ENCODE peak calls at places on chromosomes 5 and 9, in eight cellular contexts. One of them, this sample, is unnamed.

GRCh38 chr9:27181381-27181780 is 72.4 kb downstream of the TEK start:
- DNase-seq in astrocyte: peak
- DNase-seq in H1: no peak
- DNase-seq in stomach: no peak
- DNase-seq in GM10248: no peak
- DNase-seq in CD8-positive, alpha-beta T cell: no peak
- DNase-seq in A549: no peak
- DNase-seq in progenitor cell of endocrine pancreas: no peak
- DNase-seq in this sample: no peak

GRCh38 chr5:177113566-177114424 is 19.8 kb upstream of the NSD1 start:
- DNase-seq in progenitor cell of endocrine pancreas: peak
- DNase-seq in GM10248: peak
- DNase-seq in astrocyte: peak
- DNase-seq in H1: peak
- DNase-seq in stomach: peak
- DNase-seq in A549: peak
- DNase-seq in CD8-positive, alpha-beta T cell: peak
- DNase-seq in this sample: peak

GRCh38 chr9:124475158-124475867 is 25.1 kb downstream of the ADGRD2 start:
- DNase-seq in GM10248: no peak
- DNase-seq in A549: no peak
- DNase-seq in progenitor cell of endocrine pancreas: no peak
- DNase-seq in CD8-positive, alpha-beta T cell: no peak
- DNase-seq in H1: no peak
- DNase-seq in astrocyte: no peak
- DNase-seq in stomach: no peak
- DNase-seq in this sample: no peak

GRCh38 chr9:16868706-16869105 is 1.8 kb downstream of the BNC2 start:
- DNase-seq in CD8-positive, alpha-beta T cell: no peak
- DNase-seq in progenitor cell of endocrine pancreas: no peak
- DNase-seq in GM10248: no peak
- DNase-seq in stomach: no peak
- DNase-seq in A549: no peak
- DNase-seq in astrocyte: no peak
- DNase-seq in H1: no peak
- DNase-seq in this sample: no peak

GRCh38 chr9:88922091-88922490 is 69.2 kb upstream of the S1PR3 start:
- DNase-seq in progenitor cell of endocrine pancreas: no peak
- DNase-seq in CD8-positive, alpha-beta T cell: peak
- DNase-seq in astrocyte: no peak
- DNase-seq in H1: no peak
- DNase-seq in A549: no peak
- DNase-seq in stomach: no peak
- DNase-seq in GM10248: no peak
- DNase-seq in this sample: no peak

GRCh38 chr5:155728857-155729683 is 597.9 kb upstream of the SGCD start:
- DNase-seq in H1: peak
- DNase-seq in astrocyte: peak
- DNase-seq in stomach: no peak
- DNase-seq in GM10248: no peak
- DNase-seq in A549: no peak
- DNase-seq in CD8-positive, alpha-beta T cell: no peak
- DNase-seq in progenitor cell of endocrine pancreas: peak
- DNase-seq in this sample: no peak

GRCh38 chr5:82073179-82073578 is 101.4 kb downstream of the ATG10 start:
- DNase-seq in A549: no peak
- DNase-seq in astrocyte: peak
- DNase-seq in CD8-positive, alpha-beta T cell: no peak
- DNase-seq in H1: no peak
- DNase-seq in GM10248: no peak
- DNase-seq in stomach: no peak
- DNase-seq in progenitor cell of endocrine pancreas: no peak
- DNase-seq in this sample: no peak

GRCh38 chr5:139847091-139847490 is 51.5 kb downstream of the PSD2 start:
- DNase-seq in stomach: no peak
- DNase-seq in astrocyte: no peak
- DNase-seq in A549: no peak
- DNase-seq in H1: no peak
- DNase-seq in progenitor cell of endocrine pancreas: no peak
- DNase-seq in GM10248: no peak
- DNase-seq in CD8-positive, alpha-beta T cell: no peak
- DNase-seq in this sample: no peak

GRCh38 chr5:74017112-74017511 is 391.1 kb downstream of the ARHGEF28 start:
- DNase-seq in A549: no peak
- DNase-seq in CD8-positive, alpha-beta T cell: no peak
- DNase-seq in stomach: no peak
- DNase-seq in GM10248: no peak
- DNase-seq in astrocyte: peak
- DNase-seq in progenitor cell of endocrine pancreas: no peak
- DNase-seq in H1: no peak
- DNase-seq in this sample: no peak

GRCh38 chr5:41954286-41954685 is 29.2 kb downstream of the FBXO4 start:
- DNase-seq in stomach: no peak
- DNase-seq in H1: no peak
- DNase-seq in CD8-positive, alpha-beta T cell: no peak
- DNase-seq in progenitor cell of endocrine pancreas: no peak
- DNase-seq in astrocyte: no peak
- DNase-seq in GM10248: no peak
- DNase-seq in A549: no peak
- DNase-seq in this sample: no peak

GRCh38 chr5:78841767-78842166 is 143.3 kb downstream of the ARSB start:
- DNase-seq in CD8-positive, alpha-beta T cell: no peak
- DNase-seq in stomach: no peak
- DNase-seq in A549: no peak
- DNase-seq in H1: no peak
- DNase-seq in GM10248: no peak
- DNase-seq in astrocyte: peak
- DNase-seq in progenitor cell of endocrine pancreas: no peak
- DNase-seq in this sample: no peak

GRCh38 chr9:126860757-126861466 is 473 bp downstream of the ZBTB34 start:
- DNase-seq in GM10248: peak
- DNase-seq in CD8-positive, alpha-beta T cell: no peak
- DNase-seq in A549: no peak
- DNase-seq in stomach: peak
- DNase-seq in progenitor cell of endocrine pancreas: peak
- DNase-seq in H1: peak
- DNase-seq in astrocyte: no peak
- DNase-seq in this sample: no peak

GRCh38 chr9:81430727-81431126 is 258.6 kb downstream of the TLE1 start:
- DNase-seq in astrocyte: peak
- DNase-seq in progenitor cell of endocrine pancreas: no peak
- DNase-seq in stomach: no peak
- DNase-seq in GM10248: no peak
- DNase-seq in A549: no peak
- DNase-seq in H1: no peak
- DNase-seq in CD8-positive, alpha-beta T cell: no peak
- DNase-seq in this sample: no peak

GRCh38 chr9:35650341-35651158 is at the start of gene SIT1:
- DNase-seq in A549: no peak
- DNase-seq in GM10248: peak
- DNase-seq in CD8-positive, alpha-beta T cell: peak
- DNase-seq in H1: peak
- DNase-seq in stomach: no peak
- DNase-seq in progenitor cell of endocrine pancreas: no peak
- DNase-seq in astrocyte: no peak
- DNase-seq in this sample: no peak

GRCh38 chr9:127300886-127301447 is 36.4 kb downstream of the GARNL3 start:
- DNase-seq in CD8-positive, alpha-beta T cell: no peak
- DNase-seq in H1: no peak
- DNase-seq in GM10248: no peak
- DNase-seq in progenitor cell of endocrine pancreas: no peak
- DNase-seq in astrocyte: no peak
- DNase-seq in stomach: no peak
- DNase-seq in A549: no peak
- DNase-seq in this sample: no peak

GRCh38 chr5:54178991-54179390 is 131.4 kb downstream of the ARL15 start:
- DNase-seq in GM10248: no peak
- DNase-seq in CD8-positive, alpha-beta T cell: no peak
- DNase-seq in astrocyte: no peak
- DNase-seq in progenitor cell of endocrine pancreas: no peak
- DNase-seq in A549: no peak
- DNase-seq in stomach: no peak
- DNase-seq in H1: no peak
- DNase-seq in this sample: no peak
- TF ChIP-seq CTCF in GM10248: no peak
- TF ChIP-seq CTCF in CD8-positive, alpha-beta T cell: no peak
- TF ChIP-seq CTCF in astrocyte: no peak
- TF ChIP-seq CTCF in progenitor cell of endocrine pancreas: no peak
- TF ChIP-seq CTCF in A549: no peak
- TF ChIP-seq CTCF in stomach: no peak
- TF ChIP-seq CTCF in H1: no peak
- TF ChIP-seq CTCF in this sample: no peak

GRCh38 chr5:6493681-6494454 is 45.2 kb downstream of the UBE2QL1 start:
- DNase-seq in CD8-positive, alpha-beta T cell: no peak
- DNase-seq in A549: no peak
- DNase-seq in GM10248: no peak
- DNase-seq in H1: no peak
- DNase-seq in stomach: no peak
- DNase-seq in progenitor cell of endocrine pancreas: no peak
- DNase-seq in astrocyte: no peak
- DNase-seq in this sample: no peak

GRCh38 chr5:6490693-6491092 is 42.0 kb downstream of the UBE2QL1 start:
- DNase-seq in stomach: peak
- DNase-seq in progenitor cell of endocrine pancreas: no peak
- DNase-seq in H1: no peak
- DNase-seq in A549: no peak
- DNase-seq in GM10248: no peak
- DNase-seq in astrocyte: no peak
- DNase-seq in CD8-positive, alpha-beta T cell: no peak
- DNase-seq in this sample: no peak

GRCh38 chr5:6495433-6496206 is 47.0 kb downstream of the UBE2QL1 start:
- DNase-seq in H1: no peak
- DNase-seq in astrocyte: no peak
- DNase-seq in CD8-positive, alpha-beta T cell: no peak
- DNase-seq in A549: no peak
- DNase-seq in stomach: peak
- DNase-seq in progenitor cell of endocrine pancreas: no peak
- DNase-seq in GM10248: no peak
- DNase-seq in this sample: no peak

GRCh38 chr5:6491548-6492290 is 43.1 kb downstream of the UBE2QL1 start:
- DNase-seq in H1: no peak
- DNase-seq in CD8-positive, alpha-beta T cell: no peak
- DNase-seq in stomach: no peak
- DNase-seq in astrocyte: no peak
- DNase-seq in progenitor cell of endocrine pancreas: no peak
- DNase-seq in GM10248: no peak
- DNase-seq in A549: no peak
- DNase-seq in this sample: no peak

DNA sequence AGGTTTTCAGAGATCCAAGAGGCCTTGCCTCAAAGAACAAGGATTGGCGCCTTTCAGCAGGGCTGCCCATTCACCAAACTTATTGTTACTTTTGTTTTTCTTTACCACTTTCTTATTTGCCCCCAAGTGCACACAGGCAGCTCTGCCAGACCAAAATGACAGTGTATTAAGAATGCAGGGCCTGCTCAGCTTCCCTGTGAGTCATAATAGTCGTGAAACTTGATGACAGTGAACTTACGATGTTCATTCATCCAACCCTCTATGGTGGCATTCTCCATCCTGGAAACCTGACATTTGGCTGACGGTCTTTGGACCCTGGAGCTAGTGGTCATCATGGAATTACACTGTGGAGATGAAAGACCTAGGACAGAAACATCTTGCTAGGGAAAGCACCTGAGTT is 44.3 kb downstream of the UBE2QL1 start:
- DNase-seq in A549: no peak
- DNase-seq in CD8-positive, alpha-beta T cell: no peak
- DNase-seq in stomach: no peak
- DNase-seq in H1: no peak
- DNase-seq in progenitor cell of endocrine pancreas: no peak
- DNase-seq in astrocyte: no peak
- DNase-seq in GM10248: no peak
- DNase-seq in this sample: no peak
- TF ChIP-seq CTCF in A549: no peak
- TF ChIP-seq CTCF in CD8-positive, alpha-beta T cell: no peak
- TF ChIP-seq CTCF in stomach: no peak
- TF ChIP-seq CTCF in H1: no peak
- TF ChIP-seq CTCF in progenitor cell of endocrine pancreas: no peak
- TF ChIP-seq CTCF in astrocyte: no peak
- TF ChIP-seq CTCF in GM10248: no peak
- TF ChIP-seq CTCF in this sample: no peak

DNA sequence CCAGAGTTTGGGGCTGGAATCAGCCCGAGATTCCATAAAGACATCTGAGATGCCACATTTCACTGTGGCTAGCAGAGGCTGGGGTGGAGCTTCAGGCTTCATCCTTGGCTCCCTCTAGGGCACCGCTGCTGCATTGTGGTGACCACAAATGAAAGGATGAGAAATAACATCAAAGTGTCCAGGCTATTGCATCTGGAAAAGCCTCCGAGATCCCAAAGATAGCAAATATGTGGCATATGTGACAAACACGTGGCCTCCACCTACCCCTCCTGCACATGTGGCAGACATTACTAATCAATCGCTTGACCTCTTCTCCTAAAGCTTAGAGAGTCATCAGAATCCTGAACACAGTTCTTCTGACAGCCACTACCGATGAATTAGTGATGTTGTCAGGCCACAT is 4.5 kb downstream of the SPARC start:
- DNase-seq in CD8-positive, alpha-beta T cell: no peak
- DNase-seq in astrocyte: no peak
- DNase-seq in GM10248: no peak
- DNase-seq in H1: no peak
- DNase-seq in progenitor cell of endocrine pancreas: no peak
- DNase-seq in A549: no peak
- DNase-seq in stomach: no peak
- DNase-seq in this sample: no peak
- TF ChIP-seq CTCF in CD8-positive, alpha-beta T cell: no peak
- TF ChIP-seq CTCF in astrocyte: no peak
- TF ChIP-seq CTCF in GM10248: no peak
- TF ChIP-seq CTCF in H1: no peak
- TF ChIP-seq CTCF in progenitor cell of endocrine pancreas: no peak
- TF ChIP-seq CTCF in A549: no peak
- TF ChIP-seq CTCF in stomach: no peak
- TF ChIP-seq CTCF in this sample: no peak

DNA sequence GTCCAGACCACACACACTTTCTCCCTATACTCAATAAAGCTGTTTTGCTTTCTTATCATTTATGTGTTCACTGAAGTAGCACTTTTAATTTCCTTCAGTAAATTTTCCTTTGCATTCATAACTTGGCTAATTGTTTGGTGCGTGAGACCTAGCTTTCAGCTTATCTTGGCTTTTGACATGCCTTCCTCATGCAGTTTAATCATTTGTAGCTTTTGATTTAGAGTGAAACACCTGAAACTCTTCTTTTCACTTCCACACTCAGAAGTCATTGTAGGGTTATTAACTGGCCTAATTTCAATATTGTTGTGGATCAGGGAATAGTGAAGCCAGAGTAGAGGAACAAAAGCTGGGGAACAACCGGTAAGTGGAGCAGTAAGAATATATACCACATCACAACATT is 114.7 kb downstream of the ST8SIA4 start:
- DNase-seq in CD8-positive, alpha-beta T cell: no peak
- DNase-seq in astrocyte: no peak
- DNase-seq in GM10248: no peak
- DNase-seq in stomach: no peak
- DNase-seq in progenitor cell of endocrine pancreas: no peak
- DNase-seq in H1: no peak
- DNase-seq in A549: no peak
- DNase-seq in this sample: no peak
- TF ChIP-seq CTCF in CD8-positive, alpha-beta T cell: no peak
- TF ChIP-seq CTCF in astrocyte: no peak
- TF ChIP-seq CTCF in GM10248: no peak
- TF ChIP-seq CTCF in stomach: no peak
- TF ChIP-seq CTCF in progenitor cell of endocrine pancreas: no peak
- TF ChIP-seq CTCF in H1: no peak
- TF ChIP-seq CTCF in A549: no peak
- TF ChIP-seq CTCF in this sample: no peak

This sample was measured in omental fat pad.